ENCODE peak calls at places on chromosomes 16 and 17, in seven cellular contexts. B, P, X, S, Q, Y and G are unnamed samples.

GRCh38 chr17:79777166-79777843 is 643 bp upstream of the CBX2 start:
- DNase-seq in B (peak), P (no peak), X (no peak), S (no peak), Q (peak), Y (no peak), G (no peak)

GRCh38 chr17:81684442-81684911 is 666 bp downstream of the HGS start:
- DNase-seq in B (peak), P (no peak), X (no peak), S (no peak), Q (no peak), Y (no peak), G (no peak)

GRCh38 chr16:10886739-10887269 is 9.8 kb downstream of the CIITA start:
- DNase-seq in B (no peak), P (no peak), X (no peak), S (no peak), Q (no peak), Y (no peak), G (no peak)

GRCh38 chr17:59696682-59697277 is 10.4 kb downstream of the PTRH2 start:
- DNase-seq in B (no peak), P (no peak), X (no peak), S (no peak), Q (no peak), Y (no peak), G (no peak)

GRCh38 chr17:17354560-17355357 is 51.6 kb downstream of the NT5M start:
- DNase-seq in B (peak), P (no peak), X (peak), S (peak), Q (peak), Y (peak), G (peak)

GRCh38 chr17:27551701-27552466 is 79.1 kb upstream of the LGALS9 start:
- DNase-seq in B (peak), P (no peak), X (no peak), S (no peak), Q (no peak), Y (no peak), G (no peak)

GRCh38 chr17:5921919-5922318 is 148.3 kb upstream of the WSCD1 start:
- DNase-seq in B (peak), P (no peak), X (no peak), S (no peak), Q (no peak), Y (no peak), G (no peak)

GRCh38 chr16:29862383-29862883 is 593 bp downstream of the CDIPT start:
- DNase-seq in B (peak), P (no peak), X (no peak), S (no peak), Q (peak), Y (peak), G (no peak)

GRCh38 chr17:9290226-9290613 is 268.9 kb downstream of the NTN1 start:
- DNase-seq in B (no peak), P (no peak), X (no peak), S (no peak), Q (no peak), Y (no peak), G (no peak)

GRCh38 chr17:43601280-43602050 is 55.3 kb upstream of the ETV4 start:
- DNase-seq in B (peak), P (no peak), X (no peak), S (no peak), Q (no peak), Y (no peak), G (no peak)

GRCh38 chr17:76501827-76502307 is 644 bp upstream of the RHBDF2 start:
- DNase-seq in B (peak), P (no peak), X (no peak), S (no peak), Q (no peak), Y (no peak), G (no peak)

GRCh38 chr17:72952220-72952619 is 140.3 kb downstream of the SLC39A11 start:
- DNase-seq in B (peak), P (no peak), X (no peak), S (no peak), Q (no peak), Y (no peak), G (no peak)

GRCh38 chr16:72794319-72794718 is 253.6 kb downstream of the ZFHX3 start:
- DNase-seq in B (no peak), P (no peak), X (no peak), S (no peak), Q (no peak), Y (no peak), G (no peak)

GRCh38 chr17:72594248-72594647 is 473.4 kb downstream of the SOX9 start:
- DNase-seq in B (peak), P (no peak), X (no peak), S (no peak), Q (no peak), Y (no peak), G (no peak)

GRCh38 chr17:66483946-66484345 is 181.5 kb downstream of the PRKCA start:
- DNase-seq in B (no peak), P (no peak), X (no peak), S (no peak), Q (no peak), Y (no peak), G (no peak)

GRCh38 chr17:27906238-27906603 is 13.1 kb upstream of the LYRM9 start:
- DNase-seq in B (no peak), P (no peak), X (no peak), S (no peak), Q (no peak), Y (no peak), G (no peak)

GRCh38 chr17:17044846-17045561 is 2.7 kb downstream of the MPRIP start:
- DNase-seq in B (peak), P (no peak), X (no peak), S (no peak), Q (peak), Y (no peak), G (peak)

GRCh38 chr17:42122371-42123303 is at the start of gene HSPB9:
- DNase-seq in B (peak), P (no peak), X (no peak), S (no peak), Q (peak), Y (no peak), G (no peak)

GRCh38 chr17:58398574-58399266 is 18.6 kb downstream of the RNF43 start:
- DNase-seq in B (no peak), P (no peak), X (no peak), S (no peak), Q (no peak), Y (no peak), G (no peak)

GRCh38 chr17:77144227-77144626 is 3.5 kb downstream of the SEC14L1 start:
- DNase-seq in B (no peak), P (no peak), X (no peak), S (no peak), Q (no peak), Y (no peak), G (no peak)

GRCh38 chr17:33778505-33779398 is 476.3 kb upstream of the CCL2 start:
- DNase-seq in B (peak), P (no peak), X (no peak), S (no peak), Q (no peak), Y (peak), G (peak)

GRCh38 chr16:11665071-11665491 is 3.2 kb upstream of the SNN start:
- DNase-seq in B (no peak), P (no peak), X (no peak), S (no peak), Q (no peak), Y (no peak), G (no peak)

GRCh38 chr17:75343007-75343406 is 53.8 kb upstream of the SLC25A19 start:
- DNase-seq in B (no peak), P (no peak), X (no peak), S (no peak), Q (no peak), Y (no peak), G (no peak)

GRCh38 chr17:8122391-8122922 is 1.4 kb downstream of the HES7 start:
- DNase-seq in B (peak), P (no peak), X (no peak), S (no peak), Q (no peak), Y (no peak), G (no peak)

GRCh38 chr17:68310141-68310540 is 18.8 kb downstream of the ARSG start:
- DNase-seq in B (no peak), P (no peak), X (no peak), S (no peak), Q (no peak), Y (no peak), G (no peak)

GRCh38 chr17:31052187-31052889 is 42.4 kb upstream of the NF1 start:
- DNase-seq in B (peak), P (no peak), X (no peak), S (no peak), Q (no peak), Y (no peak), G (no peak)